ENCODE peak calls at places on chromosome X, in seven cellular contexts. G is H1, D is SK-N-SH, U is K562, R is GM12878, Y is HepG2, T is endothelial cell of umbilical vein. W is an unnamed sample.

GRCh38 chrX:7815166-7815565 is 27.8 kb upstream of the VCX start:
- DNase-seq in R (no peak), D (no peak), U (no peak), G (no peak), T (no peak), Y (no peak), W (no peak)

GRCh38 chrX:43940811-43941210 is 32.4 kb downstream of the NDP start:
- DNase-seq in D (no peak), T (peak), G (no peak), Y (no peak), R (no peak), U (no peak), W (no peak)

GRCh38 chrX:118528089-118528753 is 32.6 kb downstream of the DOCK11 start:
- DNase-seq in T (no peak), G (no peak), D (no peak), U (no peak), Y (no peak), R (peak), W (no peak)

GRCh38 chrX:7948483-7948882 is 21.3 kb upstream of the PNPLA4 start:
- DNase-seq in T (no peak), D (no peak), U (no peak), Y (no peak), R (no peak), G (no peak), W (no peak)

GRCh38 chrX:35826503-35826902 is 28.4 kb downstream of the MAGEB16 start:
- DNase-seq in R (no peak), U (no peak), T (no peak), Y (no peak), D (no peak), G (no peak), W (no peak)

GRCh38 chrX:39955621-39956020 is 142.1 kb downstream of the BCOR start:
- DNase-seq in Y (no peak), T (no peak), G (no peak), D (no peak), R (no peak), U (no peak), W (no peak)

GRCh38 chrX:119690921-119691716 is 1.8 kb downstream of the SEPTIN6 start:
- DNase-seq in D (peak), R (no peak), T (no peak), U (peak), G (no peak), Y (no peak), W (no peak)

GRCh38 chrX:130893356-130894085 is 9.5 kb downstream of the ENOX2 start:
- DNase-seq in T (no peak), R (no peak), D (no peak), Y (no peak), U (no peak), G (no peak), W (no peak)

GRCh38 chrX:150663061-150663460 is 30.1 kb upstream of the MTMR1 start:
- DNase-seq in Y (no peak), D (peak), G (no peak), T (no peak), R (no peak), U (no peak), W (no peak)
- H3K9ac ChIP-seq in Y (no peak), D (no peak), G (no peak), T (no peak), R (no peak), U (no peak), W (no peak)

GRCh38 chrX:154981116-154981411 is 41.5 kb downstream of the F8 start:
- DNase-seq in G (no peak), Y (no peak), T (no peak), R (no peak), D (no peak), U (no peak), W (no peak)

GRCh38 chrX:154980330-154981115 is 42.0 kb downstream of the F8 start:
- DNase-seq in U (peak), Y (peak), G (peak), T (peak), R (peak), D (peak), W (peak)

DNA sequence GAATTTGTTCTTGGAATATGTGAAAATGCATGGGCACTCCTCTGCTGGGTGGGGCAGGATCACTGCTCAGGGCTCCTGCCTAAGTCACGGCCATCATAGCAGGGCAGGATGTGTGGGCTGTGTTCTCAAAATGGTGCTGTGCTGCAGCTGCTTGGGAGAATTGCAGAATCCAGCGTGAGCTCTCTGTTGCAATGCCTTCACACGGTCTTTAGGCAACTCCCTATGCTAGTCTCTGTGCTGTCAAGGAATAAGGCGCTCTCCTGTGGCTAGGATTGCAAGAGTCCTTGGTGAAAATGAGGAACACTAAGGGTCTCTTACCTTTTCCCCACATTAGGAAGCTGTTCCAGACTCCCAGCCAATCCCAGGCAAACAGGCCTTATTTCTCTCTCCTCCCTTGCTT is 42.9 kb downstream of the F8 start:
- DNase-seq in T (no peak), Y (no peak), U (no peak), R (no peak), D (no peak), G (no peak), W (no peak)
- TF ChIP-seq POLR2AphosphoS5 in T (no peak), Y (no peak), U (no peak), R (no peak), D (no peak), G (no peak), W (no peak)

DNA sequence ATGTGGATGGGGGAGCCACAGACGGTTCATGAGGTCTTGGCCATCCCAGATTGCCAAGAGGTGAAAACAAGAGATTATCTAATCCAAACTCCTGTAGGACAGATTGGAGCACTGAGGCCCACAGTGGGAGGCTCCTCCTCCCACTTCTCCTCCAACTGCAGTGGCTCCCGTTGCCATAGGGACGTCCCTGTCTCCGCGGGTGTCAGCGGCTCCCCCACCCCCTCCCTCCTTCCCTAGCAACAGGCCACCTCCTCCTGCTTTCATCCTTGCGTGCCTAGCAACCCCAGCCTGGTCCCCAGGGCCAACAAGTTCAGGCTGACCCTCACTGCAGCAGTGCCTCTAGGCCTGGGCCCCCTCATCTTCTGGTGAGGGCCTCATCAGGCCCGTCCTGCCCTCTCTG is 6.8 kb upstream of the IQSEC2 start:
- DNase-seq in T (no peak), D (peak), U (peak), Y (no peak), R (no peak), G (peak), W (no peak)
- H3K9ac ChIP-seq in T (no peak), D (peak), U (no peak), Y (no peak), R (no peak), G (no peak), W (no peak)

GRCh38 chrX:13791559-13791958 is 25.3 kb downstream of the GPM6B start:
- DNase-seq in G (no peak), T (no peak), R (no peak), D (no peak), Y (no peak), U (no peak), W (no peak)
- TF ChIP-seq POLR2AphosphoS5 in G (no peak), T (no peak), R (no peak), D (no peak), Y (no peak), U (no peak), W (no peak)

GRCh38 chrX:155215443-155216178 is 649 bp upstream of the VBP1 start:
- DNase-seq in Y (no peak), T (no peak), D (no peak), G (no peak), U (no peak), R (no peak), W (no peak)

GRCh38 chrX:155213731-155214130 is 2.5 kb upstream of the VBP1 start:
- DNase-seq in G (no peak), T (no peak), D (no peak), U (no peak), R (no peak), Y (no peak), W (no peak)

GRCh38 chrX:155216179-155216939 is at the start of gene VBP1:
- DNase-seq in G (peak), Y (peak), T (peak), U (peak), D (peak), R (peak), W (peak)

GRCh38 chrX:155218777-155219176 is 2.5 kb downstream of the VBP1 start:
- DNase-seq in T (no peak), R (no peak), G (no peak), D (no peak), Y (no peak), U (no peak), W (no peak)

GRCh38 chrX:155216940-155217450 is 735 bp downstream of the VBP1 start:
- DNase-seq in U (no peak), T (peak), G (no peak), R (peak), Y (no peak), D (peak), W (no peak)
- H3K9ac ChIP-seq in U (peak), T (peak), G (peak), R (peak), Y (peak), D (peak), W (peak)

DNA sequence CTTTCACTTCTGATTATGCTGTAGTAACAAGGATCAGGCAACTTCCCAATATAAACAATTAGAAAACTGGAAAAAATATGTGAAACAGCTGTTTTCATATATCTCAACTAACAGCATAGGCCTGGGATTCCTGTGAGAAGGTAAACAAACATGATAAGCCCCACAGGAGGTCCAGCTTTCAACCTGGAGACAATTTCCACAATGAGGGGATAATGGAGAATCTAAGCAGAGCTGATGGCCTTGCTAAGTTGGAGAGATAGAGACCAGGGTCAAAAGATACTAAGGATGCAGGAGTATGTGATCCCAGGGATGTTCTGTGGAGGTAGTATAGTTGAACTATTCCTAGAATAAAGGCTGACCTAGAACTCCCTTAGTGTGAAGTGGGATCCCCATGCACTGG is 452.3 kb upstream of the ACTRT1 start:
- DNase-seq in R (no peak), G (no peak), T (no peak), Y (no peak), U (no peak), D (no peak), W (no peak)
- TF ChIP-seq POLR2AphosphoS5 in R (no peak), G (no peak), T (no peak), Y (no peak), U (no peak), D (no peak), W (no peak)

W was measured in HCT116.